ENCODE peak calls at places on chromosomes 13 and 19, in eight cellular contexts. U is Panc1, Q is SK-N-SH, S is GM13976, Z is cardiac muscle cell, P is GM10248, H is CD14-positive monocyte, G is esophagus muscularis mucosa. X is an unnamed sample.

GRCh38 chr13:109918179-109918651 is 131.8 kb upstream of the IRS2 start:
- DNase-seq in Q (no peak), S (no peak), H (no peak), Z (no peak), G (no peak), P (no peak), U (no peak), X (no peak)

GRCh38 chr13:75263741-75264407 is 218.1 kb downstream of the TBC1D4 start:
- DNase-seq in G (no peak), U (no peak), H (no peak), S (no peak), Q (no peak), Z (peak; percentile 6), P (no peak), X (no peak)

GRCh38 chr19:35907377-35907745 is 734 bp downstream of the TYROBP start:
- DNase-seq in Q (peak; percentile 16), S (no peak), U (no peak), Z (no peak), H (no peak), P (no peak), G (no peak), X (no peak)

GRCh38 chr13:110055089-110055488 is 251.9 kb downstream of the COL4A1 start:
- DNase-seq in Q (no peak), U (no peak), H (no peak), G (no peak), S (no peak), Z (no peak), P (no peak), X (peak; percentile 21)

GRCh38 chr13:62126400-62126799 is 710.8 kb upstream of the PCDH20 start:
- DNase-seq in U (no peak), P (no peak), H (no peak), G (no peak), S (no peak), Q (no peak), Z (no peak), X (no peak)

GRCh38 chr13:34933786-34934185 is 8.3 kb upstream of the NBEA start:
- DNase-seq in Q (no peak), S (no peak), H (no peak), P (no peak), U (no peak), G (no peak), Z (no peak), X (no peak)

GRCh38 chr13:94236876-94237275 is 242.6 kb downstream of the DCT start:
- DNase-seq in G (no peak), P (no peak), H (no peak), Z (peak; percentile 20), Q (no peak), S (no peak), U (no peak), X (no peak)

GRCh38 chr13:24306632-24307031 is 2.7 kb upstream of the C1QTNF9 start:
- DNase-seq in S (no peak), U (no peak), Z (peak; percentile 14), P (no peak), H (no peak), Q (no peak), G (no peak), X (no peak)

GRCh38 chr13:46314587-46314986 is 72.5 kb downstream of the RUBCNL start:
- DNase-seq in S (no peak), H (no peak), G (no peak), Z (no peak), U (no peak), P (no peak), Q (no peak), X (no peak)

GRCh38 chr19:6531956-6532243 is 1.1 kb downstream of the TNFSF9 start:
- DNase-seq in Z (no peak), G (no peak), H (no peak), Q (no peak), S (no peak), P (no peak), U (no peak), X (no peak)

GRCh38 chr19:38229585-38230073 is 5.6 kb upstream of the DPF1 start:
- DNase-seq in U (no peak), H (no peak), G (no peak), Z (peak; percentile 92), P (peak; percentile 89), Q (peak; percentile 97), S (peak; percentile 93), X (peak; percentile 91)

GRCh38 chr13:40379186-40379585 is 287.3 kb downstream of the FOXO1 start:
- DNase-seq in Z (no peak), U (no peak), S (no peak), H (no peak), Q (no peak), G (no peak), P (no peak), X (no peak)

GRCh38 chr13:40377783-40378182 is 288.7 kb downstream of the FOXO1 start:
- DNase-seq in S (no peak), Q (no peak), P (no peak), H (no peak), Z (peak; percentile 80), G (no peak), U (no peak), X (no peak)

GRCh38 chr13:40375522-40376171 is 290.8 kb downstream of the FOXO1 start:
- DNase-seq in Z (peak; percentile 27), H (no peak), P (no peak), G (no peak), U (no peak), Q (peak; percentile 67), S (no peak), X (no peak)

GRCh38 chr13:40376867-40377266 is 289.6 kb downstream of the FOXO1 start:
- DNase-seq in P (no peak), U (no peak), Z (peak; percentile 57), S (no peak), H (no peak), G (no peak), Q (no peak), X (no peak)

DNA sequence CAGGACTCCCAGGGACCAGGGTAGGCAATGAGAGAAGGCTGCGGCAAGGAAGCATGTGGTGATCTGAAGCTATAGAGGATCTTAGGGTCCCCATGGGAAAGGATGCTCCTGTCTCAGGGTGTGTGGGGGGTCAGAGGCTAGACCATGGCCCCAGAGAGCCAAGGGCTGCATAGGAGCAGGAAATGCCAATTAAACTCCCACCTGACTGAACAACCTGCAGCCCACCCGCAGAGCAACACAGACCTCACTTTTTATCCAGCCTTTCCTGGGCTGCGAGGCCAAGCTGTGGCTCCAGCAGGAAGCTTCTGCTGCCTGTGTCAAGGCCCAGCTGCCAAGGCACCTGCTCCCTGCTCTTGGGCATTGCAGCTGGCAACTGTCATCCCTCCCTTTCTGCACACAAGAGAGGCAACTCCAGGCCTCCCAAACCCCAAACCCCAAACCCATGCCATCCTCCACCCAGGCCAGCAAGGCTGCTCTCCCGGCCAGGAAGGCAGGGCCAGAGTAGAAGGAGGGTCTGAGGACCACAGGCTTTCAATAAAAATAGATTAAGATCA is 290.1 kb downstream of the FOXO1 start:
- DNase-seq in H (no peak), G (no peak), S (no peak), Q (no peak), U (no peak), P (no peak), Z (no peak), X (no peak)
- TF ChIP-seq CTCF in H (no peak), G (no peak), S (no peak), Q (no peak), U (no peak), P (no peak), Z (no peak), X (no peak)

GRCh38 chr19:30065680-30066606 is 123.9 kb downstream of the URI1 start:
- DNase-seq in Q (peak; percentile 16), H (peak; percentile 25), G (no peak), Z (no peak), S (no peak), P (no peak), U (no peak), X (no peak)

GRCh38 chr19:30066781-30067759 is 125.0 kb downstream of the URI1 start:
- DNase-seq in G (no peak), P (no peak), H (peak; percentile 36), S (no peak), Z (no peak), U (no peak), Q (peak; percentile 18), X (no peak)

GRCh38 chr19:30063184-30064020 is 121.4 kb downstream of the URI1 start:
- DNase-seq in H (peak; percentile 36), S (peak; percentile 33), Q (no peak), P (no peak), U (no peak), G (no peak), Z (no peak), X (no peak)

GRCh38 chr19:30064021-30064699 is 122.1 kb downstream of the URI1 start:
- DNase-seq in Q (no peak), U (no peak), Z (no peak), H (peak; percentile 12), P (no peak), S (peak; percentile 23), G (no peak), X (no peak)

GRCh38 chr19:30064776-30065494 is 122.9 kb downstream of the URI1 start:
- DNase-seq in S (no peak), Q (peak; percentile 40), H (peak; percentile 15), U (no peak), Z (no peak), G (no peak), P (no peak), X (no peak)
- TF ChIP-seq CTCF in S (no peak), Q (no peak), H (no peak), U (no peak), Z (no peak), G (no peak), P (no peak), X (no peak)

DNA sequence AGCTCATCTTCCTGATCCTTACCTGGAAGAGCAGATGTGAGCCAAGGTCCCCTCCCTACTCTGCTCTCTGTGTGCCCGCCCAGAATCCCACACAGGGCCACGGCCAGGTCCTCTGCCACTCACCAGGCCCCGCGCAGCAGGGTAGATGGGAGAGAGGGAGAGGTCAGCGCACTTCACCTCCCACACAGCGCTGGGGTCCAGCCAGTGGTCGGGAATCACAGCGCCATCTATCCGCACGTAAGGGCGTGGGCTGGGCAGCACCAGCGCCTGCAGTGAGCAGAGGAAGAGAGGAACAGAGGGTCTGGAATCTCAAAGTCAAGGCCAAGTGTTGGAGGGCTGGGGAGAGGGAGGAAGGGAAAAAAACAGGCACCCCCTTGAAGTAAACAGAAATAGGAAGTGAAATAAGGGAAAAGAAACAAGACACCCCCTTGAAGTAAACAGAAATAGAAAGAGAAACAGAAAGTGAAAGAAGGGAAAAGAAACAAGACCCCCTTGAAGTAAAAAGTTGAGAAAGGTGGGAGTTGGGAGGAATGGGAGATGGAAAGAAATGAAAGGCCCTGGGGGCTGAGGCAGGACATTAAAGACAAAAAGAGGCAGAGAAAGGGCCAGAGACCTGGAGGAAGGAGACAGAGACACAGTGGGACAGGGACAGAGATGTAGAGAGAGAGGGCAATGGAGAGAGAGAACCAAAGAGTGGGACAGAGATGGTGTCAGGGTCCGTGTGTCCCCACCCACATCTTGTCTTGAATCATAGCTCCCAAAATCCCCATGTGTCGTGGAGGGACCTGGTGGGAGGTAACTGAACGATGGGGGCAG is 7.1 kb upstream of the PLA2G4C start:
- DNase-seq in Z (no peak), G (no peak), U (no peak), S (no peak), H (no peak), P (no peak), Q (no peak), X (peak; percentile 46)
- TF ChIP-seq CTCF in Z (no peak), G (no peak), U (no peak), S (peak; percentile 20), H (no peak), P (no peak), Q (no peak), X (no peak)

DNA sequence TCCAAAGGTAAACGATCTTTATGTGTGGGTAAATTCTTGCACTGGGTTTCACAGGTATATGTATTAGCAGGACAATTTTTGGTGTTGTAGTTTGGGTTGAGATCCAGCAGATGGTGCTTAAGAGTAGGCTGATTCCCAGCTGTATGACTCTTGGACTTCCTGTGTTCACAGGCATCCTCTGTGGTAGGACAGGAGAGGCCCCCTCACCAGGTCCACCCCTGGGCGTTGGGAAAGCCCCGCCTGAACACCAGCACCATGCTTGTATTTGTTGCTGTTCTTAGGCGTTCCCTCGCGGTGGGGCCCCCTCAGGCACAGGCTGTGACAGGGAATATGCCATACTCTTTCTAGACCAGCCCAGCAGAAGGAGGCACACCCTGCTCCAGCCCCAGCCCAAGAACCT is 49.5 kb upstream of the PCDH17 start:
- DNase-seq in S (no peak), G (no peak), H (no peak), U (no peak), P (no peak), Z (no peak), Q (no peak), X (no peak)
- TF ChIP-seq CTCF in S (no peak), G (no peak), H (no peak), U (no peak), P (no peak), Z (no peak), Q (no peak), X (no peak)